ENCODE peak calls at places on chromosomes 6 and 20, in five cellular contexts. A is A549, D is K562, Y is HepG2, X is GM12878. C is an unnamed sample.

GRCh38 chr6:128672023-128672422 is 151.6 kb upstream of the PTPRK start:
- DNase-seq in A (no peak), Y (no peak), D (no peak), X (no peak), C (no peak)

GRCh38 chr6:12313311-12313991 is 23.3 kb downstream of the EDN1 start:
- DNase-seq in D (no peak), Y (no peak), A (no peak), X (no peak), C (no peak)

GRCh38 chr6:25832307-25832662 is 433 bp upstream of the SLC17A1 start:
- DNase-seq in X (no peak), D (no peak), Y (no peak), A (no peak), C (no peak)

GRCh38 chr6:134864558-134864957 is 85.3 kb downstream of the ALDH8A1 start:
- DNase-seq in D (no peak), Y (no peak), A (no peak), X (no peak), C (no peak)

GRCh38 chr20:44745560-44746366 is at the start of gene KCNK15:
- DNase-seq in A (no peak), D (peak), X (no peak), Y (no peak), C (peak)

GRCh38 chr6:126804255-126805064 is 314.0 kb upstream of the RSPO3 start:
- DNase-seq in Y (peak), X (no peak), D (peak), A (peak), C (peak)

GRCh38 chr6:80227545-80227944 is 121.1 kb downstream of the BCKDHB start:
- DNase-seq in A (no peak), Y (no peak), X (no peak), D (no peak), C (no peak)

GRCh38 chr6:81636930-81637568 is 115.4 kb downstream of the TENT5A start:
- DNase-seq in D (no peak), X (no peak), A (no peak), Y (peak), C (no peak)

GRCh38 chr6:42929928-42930360 is 664 bp downstream of the CNPY3 start:
- DNase-seq in X (peak), A (peak), Y (no peak), D (no peak), C (no peak)

GRCh38 chr20:43919686-43920403 is 5.2 kb downstream of the TOX2 start:
- DNase-seq in X (no peak), D (no peak), A (no peak), Y (no peak), C (no peak)

GRCh38 chr6:87929843-87930288 is 117.8 kb upstream of the SPACA1 start:
- DNase-seq in Y (peak), X (peak), D (peak), A (peak), C (peak)

GRCh38 chr6:145091102-145091826 is 644.1 kb downstream of the EPM2A start:
- DNase-seq in A (no peak), X (no peak), D (no peak), Y (peak), C (no peak)

GRCh38 chr20:51382986-51383821 is 159.3 kb downstream of the NFATC2 start:
- DNase-seq in Y (no peak), D (no peak), X (no peak), A (no peak), C (no peak)

GRCh38 chr6:95923518-95923917 is 92.3 kb upstream of the FUT9 start:
- DNase-seq in Y (peak), X (no peak), D (peak), A (no peak), C (peak)

GRCh38 chr6:166167801-166168615 is at the start of gene TBXT:
- DNase-seq in Y (no peak), D (no peak), X (peak), A (peak), C (peak)

GRCh38 chr6:117423754-117424153 is 2.0 kb downstream of the ROS1 start:
- DNase-seq in A (no peak), D (no peak), X (no peak), Y (no peak), C (no peak)

GRCh38 chr6:108448481-108448880 is 112.2 kb upstream of the FOXO3 start:
- DNase-seq in D (no peak), A (no peak), Y (no peak), X (no peak), C (no peak)

GRCh38 chr6:132527791-132528190 is 10.3 kb upstream of the TAAR9 start:
- DNase-seq in D (no peak), A (no peak), Y (no peak), X (no peak), C (no peak)

GRCh38 chr20:20500312-20500711 is 132.4 kb downstream of the INSM1 start:
- DNase-seq in D (no peak), X (no peak), A (no peak), Y (no peak), C (no peak)

GRCh38 chr6:53378208-53378607 is 29.5 kb upstream of the ELOVL5 start:
- DNase-seq in X (no peak), Y (no peak), D (no peak), A (no peak), C (no peak)

GRCh38 chr6:150266963-150267685 is 101.7 kb upstream of the IYD start:
- DNase-seq in D (no peak), X (no peak), Y (no peak), A (no peak), C (no peak)

GRCh38 chr6:112203577-112204349 is 50.6 kb downstream of the LAMA4 start:
- DNase-seq in Y (peak), A (peak), D (no peak), X (no peak), C (no peak)

GRCh38 chr20:53291548-53291947 is 302.1 kb downstream of the ZNF217 start:
- DNase-seq in A (no peak), Y (peak), X (no peak), D (peak), C (peak)

GRCh38 chr6:21931641-21932335 is 338.2 kb downstream of the SOX4 start:
- DNase-seq in D (no peak), A (no peak), Y (no peak), X (no peak), C (no peak)

GRCh38 chr6:47075741-47076421 is 33.7 kb upstream of the ADGRF1 start:
- DNase-seq in D (no peak), Y (peak), A (no peak), X (no peak), C (no peak)

GRCh38 chr20:4112490-4113420 is 97.4 kb upstream of the RNF24 start:
- DNase-seq in D (no peak), X (peak), Y (no peak), A (no peak), C (no peak)

GRCh38 chr20:34987288-34988175 is 31.9 kb downstream of the MYH7B start:
- DNase-seq in X (no peak), A (no peak), D (no peak), Y (no peak), C (no peak)

GRCh38 chr6:113596477-113596876 is 260.7 kb upstream of the MARCKS start:
- DNase-seq in D (no peak), X (no peak), A (no peak), Y (no peak), C (no peak)

GRCh38 chr6:113598786-113599185 is 258.4 kb upstream of the MARCKS start:
- DNase-seq in A (no peak), D (no peak), X (no peak), Y (no peak), C (no peak)

GRCh38 chr6:113594726-113595125 is 262.4 kb upstream of the MARCKS start:
- DNase-seq in X (no peak), Y (peak), A (no peak), D (no peak), C (no peak)

GRCh38 chr6:113596907-113597583 is 260.1 kb upstream of the MARCKS start:
- DNase-seq in Y (no peak), D (no peak), X (no peak), A (no peak), C (no peak)

DNA sequence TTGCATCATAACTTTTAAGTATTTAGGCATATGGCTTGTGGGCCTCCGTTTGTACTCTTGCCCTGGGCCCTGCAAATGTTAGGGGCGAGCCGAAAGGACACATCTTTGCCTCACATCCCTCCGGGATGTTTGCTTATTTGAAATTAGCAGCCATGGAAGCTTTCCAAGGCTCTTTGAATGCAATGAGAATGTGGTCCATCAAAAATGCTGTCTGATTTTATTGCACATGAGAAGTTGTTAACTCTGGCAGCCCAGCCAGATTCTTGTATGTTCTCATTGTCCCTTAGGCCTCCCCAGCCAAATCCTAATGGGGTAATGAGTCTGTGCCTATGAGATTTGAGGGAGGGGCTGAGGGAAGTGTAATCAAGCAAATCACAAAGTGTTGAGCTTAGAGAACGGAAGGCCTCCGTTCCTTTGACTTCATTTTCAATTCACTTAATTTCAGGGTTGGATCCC is 261.2 kb upstream of the MARCKS start:
- DNase-seq in Y (no peak), D (no peak), A (no peak), X (no peak), C (no peak)
- TF ChIP-seq JUNB in Y (no peak), D (no peak), A (no peak), X (no peak), C (no peak)

GRCh38 chr6:4999586-4999985 is 4.3 kb downstream of the RPP40 start:
- DNase-seq in Y (no peak), D (no peak), X (no peak), A (no peak), C (no peak)

GRCh38 chr6:5006182-5006581 is 2.3 kb upstream of the RPP40 start:
- DNase-seq in Y (no peak), X (no peak), A (no peak), D (no peak), C (no peak)

GRCh38 chr6:5004373-5005037 is 668 bp upstream of the RPP40 start:
- DNase-seq in X (peak), D (no peak), A (peak), Y (no peak), C (no peak)

GRCh38 chr6:5007531-5007930 is 3.7 kb upstream of the RPP40 start:
- DNase-seq in A (no peak), X (no peak), Y (no peak), D (no peak), C (no peak)

GRCh38 chr6:5003604-5004372 is at the start of gene RPP40:
- DNase-seq in D (peak), A (peak), X (peak), Y (peak), C (peak)
- H3K27ac ChIP-seq in D (peak), A (peak), X (peak), Y (peak), C (peak)

GRCh38 chr20:24470782-24471582 is 1.6 kb downstream of the SYNDIG1 start:
- DNase-seq in Y (no peak), X (no peak), A (no peak), D (no peak), C (peak)

GRCh38 chr20:24468401-24469115 is 871 bp upstream of the SYNDIG1 start:
- DNase-seq in Y (no peak), D (no peak), X (no peak), A (no peak), C (no peak)

GRCh38 chr20:24469116-24470030 is at the start of gene SYNDIG1:
- DNase-seq in Y (no peak), X (no peak), D (no peak), A (peak), C (peak)

GRCh38 chr20:24472426-24472825 is 3.0 kb downstream of the SYNDIG1 start:
- DNase-seq in X (no peak), D (no peak), A (no peak), Y (no peak), C (no peak)

GRCh38 chr20:24470031-24470781 is 777 bp downstream of the SYNDIG1 start:
- DNase-seq in Y (no peak), A (peak), X (no peak), D (no peak), C (peak)
- H3K4me2 ChIP-seq in Y (no peak), A (peak), X (no peak), D (no peak), C (peak)

DNA sequence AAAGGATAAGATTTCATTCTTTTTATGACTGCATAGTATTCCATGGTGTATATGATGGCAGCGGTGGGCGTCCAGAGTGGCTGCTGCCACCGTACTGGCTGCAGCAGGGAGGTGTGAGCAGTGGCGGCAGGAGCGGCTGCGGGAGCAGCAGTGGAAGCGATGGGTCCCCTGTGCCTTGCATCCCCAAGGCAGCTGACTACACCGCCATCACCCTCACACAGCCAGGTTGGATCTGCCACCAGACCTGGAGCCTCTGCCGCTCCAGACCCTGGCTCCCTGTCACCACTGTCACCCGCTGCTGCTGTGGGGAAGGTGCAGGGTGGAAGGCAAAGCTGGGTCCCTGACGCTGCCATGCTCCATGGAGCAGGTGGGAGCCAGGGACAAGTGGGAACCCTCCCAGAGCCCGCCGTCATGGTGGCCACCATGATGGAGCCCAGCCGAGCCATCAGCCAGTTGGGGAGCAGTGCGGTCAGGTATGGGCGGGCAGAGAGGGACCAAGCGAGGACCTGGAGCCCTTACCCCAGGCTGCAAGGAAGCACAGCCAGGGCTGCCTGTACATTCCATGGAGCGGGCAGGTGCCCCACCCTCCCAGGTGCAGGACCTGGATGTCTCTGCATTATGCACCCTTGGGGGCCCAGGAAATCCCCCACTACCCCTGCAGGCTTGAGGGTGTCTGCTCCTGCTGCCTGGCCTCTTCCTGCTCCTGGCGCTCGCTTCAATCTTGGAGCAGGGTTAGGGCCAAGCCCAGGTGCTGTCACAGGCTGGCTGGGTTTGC is 226.1 kb downstream of the OTOR start:
- DNase-seq in X (no peak), Y (no peak), D (no peak), A (no peak), C (no peak)
- TF ChIP-seq JUNB in X (no peak), Y (no peak), D (no peak), A (no peak), C (no peak)

GRCh38 chr20:64043768-64044167 is 5.7 kb downstream of the SOX18 start:
- DNase-seq in X (no peak), A (no peak), Y (no peak), D (no peak), C (no peak)

GRCh38 chr20:64045346-64046011 is 4.0 kb downstream of the SOX18 start:
- DNase-seq in Y (no peak), D (peak), X (no peak), A (no peak), C (peak)

GRCh38 chr20:64041781-64042771 is 6.1 kb downstream of the C20orf204 start:
- DNase-seq in D (peak), Y (no peak), A (no peak), X (no peak), C (peak)

GRCh38 chr20:64047046-64047389 is 2.4 kb downstream of the SOX18 start:
- DNase-seq in A (no peak), D (no peak), X (no peak), Y (no peak), C (no peak)

GRCh38 chr20:64044484-64045247 is 4.8 kb downstream of the SOX18 start:
- DNase-seq in X (no peak), D (no peak), A (peak), Y (no peak), C (no peak)
- H3K27ac ChIP-seq in X (no peak), D (peak), A (peak), Y (no peak), C (no peak)

GRCh38 chr6:161266866-161267265 is 7.0 kb downstream of the AGPAT4 start:
- DNase-seq in D (no peak), A (no peak), Y (no peak), X (no peak), C (no peak)

GRCh38 chr6:161269310-161269709 is 4.6 kb downstream of the AGPAT4 start:
- DNase-seq in A (no peak), X (no peak), Y (no peak), D (no peak), C (no peak)

GRCh38 chr6:161265975-161266374 is 7.9 kb downstream of the AGPAT4 start:
- DNase-seq in A (no peak), Y (no peak), X (no peak), D (no peak), C (no peak)

GRCh38 chr6:161271343-161272019 is 2.4 kb downstream of the AGPAT4 start:
- DNase-seq in Y (no peak), D (no peak), A (no peak), X (no peak), C (peak)

GRCh38 chr6:161268526-161269210 is 5.2 kb downstream of the AGPAT4 start:
- DNase-seq in A (no peak), D (peak), X (no peak), Y (no peak), C (peak)
- H3K4me2 ChIP-seq in A (no peak), D (peak), X (no peak), Y (no peak), C (peak)

DNA sequence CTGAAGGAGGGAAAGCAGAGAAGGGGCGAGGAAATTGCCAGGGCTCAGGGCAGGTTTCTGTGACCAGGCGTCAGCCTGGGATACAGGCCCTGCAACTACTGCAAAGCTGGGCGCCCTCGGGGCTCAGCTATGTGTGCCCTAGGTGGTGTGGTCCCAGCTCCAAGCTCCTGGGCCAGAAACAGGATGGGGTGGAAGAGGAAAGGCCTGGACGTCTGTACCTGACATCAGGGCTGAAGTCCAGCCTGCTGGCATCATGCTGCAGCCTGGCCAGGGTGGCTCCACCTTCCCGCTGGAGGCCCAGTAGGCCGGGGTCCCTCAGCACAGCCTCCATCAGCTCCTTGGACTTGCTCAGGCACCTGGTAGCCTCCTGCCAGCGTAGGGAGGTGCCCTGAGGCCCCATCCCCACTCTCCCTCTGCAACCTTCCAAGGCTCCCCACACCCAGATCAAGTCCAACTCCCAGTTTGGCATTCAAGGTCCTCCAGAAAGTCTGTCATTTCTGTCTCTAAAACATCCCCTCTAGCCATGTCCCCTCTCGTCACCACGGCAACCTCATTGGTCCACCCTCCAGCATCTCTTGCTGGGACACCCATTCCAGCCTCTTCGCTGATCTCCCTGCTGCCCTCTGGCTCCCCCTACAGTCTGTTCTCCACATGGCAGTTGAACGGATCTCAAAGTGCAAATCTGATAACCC is 38.2 kb downstream of the KIAA1755 start:
- DNase-seq in D (peak), A (peak), X (no peak), Y (peak), C (peak)
- TF ChIP-seq JUNB in D (no peak), A (no peak), X (no peak), Y (no peak), C (no peak)

DNA sequence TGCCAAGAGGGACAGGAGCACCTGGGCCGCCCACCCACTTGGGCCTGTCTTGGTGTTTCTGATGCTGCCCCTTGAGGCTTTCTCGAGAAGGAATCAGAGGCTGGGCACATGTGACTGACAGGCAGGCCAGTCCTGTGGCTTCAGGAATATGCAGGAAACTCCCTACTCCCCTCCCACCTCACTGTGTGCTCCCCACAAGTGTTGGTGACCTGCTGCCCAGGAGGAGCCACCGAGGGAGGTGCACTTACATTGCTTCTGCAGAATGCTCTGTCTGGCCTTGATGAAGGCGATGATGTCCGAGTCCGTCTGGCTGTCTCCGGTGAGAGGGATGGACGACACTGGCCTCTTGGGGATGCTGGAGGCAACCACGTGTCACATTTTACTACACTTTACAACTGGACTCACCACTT is 21.0 kb upstream of the KCNK16 start:
- DNase-seq in X (no peak), D (no peak), Y (no peak), A (no peak), C (peak)
- H3K27ac ChIP-seq in X (no peak), D (no peak), Y (no peak), A (no peak), C (no peak)

C was measured in GM23338.